ENCODE peak calls at places on chromosomes 11 and 22, in four cellular contexts. V, B, A and O are unnamed samples.

GRCh38 chr11:17790453-17790852 is 55.9 kb downstream of the KCNC1 start:
- DNase-seq in V (no peak), A (no peak), B (no peak), O (no peak)

GRCh38 chr22:37225481-37225880 is 13.2 kb upstream of the SSTR3 start:
- DNase-seq in B (no peak), V (no peak), A (no peak), O (no peak)

GRCh38 chr22:29301716-29302401 is 4.6 kb upstream of the GAS2L1 start:
- DNase-seq in B (no peak), A (peak; percentile 17), V (no peak), O (no peak)

GRCh38 chr11:120523196-120523595 is 11.6 kb downstream of the GRIK4 start:
- DNase-seq in B (no peak), V (no peak), A (no peak), O (no peak)

GRCh38 chr11:10866893-10867331 is 9.1 kb upstream of the ZBED5 start:
- DNase-seq in B (no peak), V (no peak), A (peak; percentile 4), O (no peak)

GRCh38 chr11:69650081-69650831 is 9.3 kb downstream of the CCND1 start:
- DNase-seq in V (no peak), A (peak; percentile 69), B (no peak), O (no peak)

GRCh38 chr11:24585192-24585591 is 88.3 kb downstream of the LUZP2 start:
- DNase-seq in A (no peak), V (no peak), B (no peak), O (no peak)

GRCh38 chr11:65786008-65786785 is 666 bp upstream of the OVOL1 start:
- DNase-seq in A (peak; percentile 57), B (no peak), V (no peak), O (no peak)

GRCh38 chr22:48247829-48248228 is 1485.4 kb downstream of the TBC1D22A start:
- DNase-seq in V (no peak), B (no peak), A (no peak), O (no peak)

GRCh38 chr11:69356703-69357457 is 62.9 kb downstream of the MYEOV start:
- DNase-seq in B (no peak), A (no peak), V (no peak), O (no peak)

GRCh38 chr22:48702573-48703264 is 1125.0 kb downstream of the BRD1 start:
- DNase-seq in A (no peak), V (no peak), B (no peak), O (no peak)

GRCh38 chr11:10902301-10902700 is 44.4 kb upstream of the ZBED5 start:
- DNase-seq in A (no peak), V (no peak), B (no peak), O (no peak)

GRCh38 chr11:78657441-78657840 is 82.8 kb upstream of the NARS2 start:
- DNase-seq in V (no peak), A (no peak), B (no peak), O (no peak)

GRCh38 chr11:27509953-27510352 is 3.4 kb upstream of the LIN7C start:
- DNase-seq in B (no peak), V (no peak), A (no peak), O (no peak)

GRCh38 chr11:46277623-46278386 is at the start of gene CREB3L1:
- DNase-seq in B (no peak), V (peak; percentile 82), A (peak; percentile 79), O (no peak)

GRCh38 chr11:125448136-125448535 is 47.9 kb downstream of the FEZ1 start:
- DNase-seq in B (no peak), A (no peak), V (no peak), O (no peak)

GRCh38 chr11:73192272-73192671 is 25.8 kb upstream of the P2RY2 start:
- DNase-seq in B (no peak), V (no peak), A (no peak), O (no peak)

GRCh38 chr11:14644396-14645246 is 1.0 kb downstream of the PDE3B start:
- DNase-seq in A (peak; percentile 73), B (no peak), V (no peak), O (no peak)

DNA sequence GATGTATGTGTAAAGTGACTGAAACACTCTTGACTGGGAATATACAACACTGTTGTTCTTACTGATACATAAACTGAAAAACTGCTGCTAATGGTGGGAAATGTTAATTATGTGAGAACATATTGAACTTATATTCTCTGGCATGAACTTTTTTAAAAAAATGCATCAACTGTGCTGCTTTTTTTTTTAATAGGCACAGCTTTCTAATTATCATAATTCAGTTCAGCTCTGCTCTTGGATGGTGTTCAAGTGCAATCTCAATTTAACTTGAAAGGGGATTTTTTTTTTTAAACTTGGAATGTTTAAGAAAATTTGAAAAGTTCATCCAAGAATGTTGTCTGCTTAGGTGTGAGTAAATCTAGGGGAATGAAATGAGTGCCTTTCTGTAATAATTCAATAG is 5.2 kb downstream of the TEAD1 start:
- DNase-seq in V (no peak), B (no peak), A (no peak), O (no peak)
- TF ChIP-seq NRF1 in V (no peak), B (no peak), A (no peak), O (no peak)

GRCh38 chr11:19557720-19558140 is 154.9 kb upstream of the NAV2 start:
- DNase-seq in V (peak; percentile 76), A (peak; percentile 67), B (peak; percentile 84), O (no peak)
- TF ChIP-seq NRF1 in V (no peak), A (no peak), B (no peak), O (no peak)

DNA sequence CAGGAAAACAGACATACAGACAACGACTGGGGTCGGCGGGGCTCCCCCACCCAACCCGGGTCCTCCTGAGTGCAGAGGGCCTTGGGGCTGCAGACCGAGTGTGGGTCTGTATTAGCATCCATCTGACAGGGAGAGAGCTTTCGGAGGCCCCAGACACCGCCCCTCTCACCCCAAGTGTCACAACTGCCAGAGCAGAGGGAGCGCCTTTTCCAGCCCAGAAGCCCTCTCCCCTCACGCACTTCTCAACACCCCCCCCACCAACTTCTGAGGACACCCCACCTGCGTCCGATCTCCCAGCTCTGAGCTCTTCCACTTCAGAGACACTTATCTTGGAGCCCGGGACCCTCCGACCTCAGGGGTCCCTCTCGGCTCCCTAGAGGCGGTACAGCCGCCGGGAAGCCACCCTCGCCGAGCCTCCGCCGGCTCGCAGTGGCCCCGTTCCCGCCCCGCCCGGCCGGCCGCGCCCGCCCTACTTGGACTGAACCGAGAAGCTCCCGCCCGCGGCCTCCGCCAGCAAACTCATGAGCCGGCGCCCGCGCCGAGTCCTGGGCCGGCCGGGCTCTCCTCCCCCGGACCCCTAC is 380 bp downstream of the RHOG start:
- DNase-seq in A (peak; percentile 60), B (no peak), V (no peak), O (no peak)
- TF ChIP-seq NRF1 in A (no peak), B (no peak), V (no peak), O (no peak)

GRCh38 chr11:33704240-33705002 is 3.8 kb upstream of the C11orf91 start:
- DNase-seq in A (no peak), V (peak; percentile 36), B (no peak), O (no peak)
- TF ChIP-seq NRF1 in A (no peak), V (no peak), B (no peak), O (no peak)

GRCh38 chr11:123386746-123387510 is 43.1 kb upstream of the GRAMD1B start:
- DNase-seq in V (no peak), B (no peak), A (no peak), O (no peak)
- TF ChIP-seq NRF1 in V (no peak), B (no peak), A (no peak), O (no peak)

DNA sequence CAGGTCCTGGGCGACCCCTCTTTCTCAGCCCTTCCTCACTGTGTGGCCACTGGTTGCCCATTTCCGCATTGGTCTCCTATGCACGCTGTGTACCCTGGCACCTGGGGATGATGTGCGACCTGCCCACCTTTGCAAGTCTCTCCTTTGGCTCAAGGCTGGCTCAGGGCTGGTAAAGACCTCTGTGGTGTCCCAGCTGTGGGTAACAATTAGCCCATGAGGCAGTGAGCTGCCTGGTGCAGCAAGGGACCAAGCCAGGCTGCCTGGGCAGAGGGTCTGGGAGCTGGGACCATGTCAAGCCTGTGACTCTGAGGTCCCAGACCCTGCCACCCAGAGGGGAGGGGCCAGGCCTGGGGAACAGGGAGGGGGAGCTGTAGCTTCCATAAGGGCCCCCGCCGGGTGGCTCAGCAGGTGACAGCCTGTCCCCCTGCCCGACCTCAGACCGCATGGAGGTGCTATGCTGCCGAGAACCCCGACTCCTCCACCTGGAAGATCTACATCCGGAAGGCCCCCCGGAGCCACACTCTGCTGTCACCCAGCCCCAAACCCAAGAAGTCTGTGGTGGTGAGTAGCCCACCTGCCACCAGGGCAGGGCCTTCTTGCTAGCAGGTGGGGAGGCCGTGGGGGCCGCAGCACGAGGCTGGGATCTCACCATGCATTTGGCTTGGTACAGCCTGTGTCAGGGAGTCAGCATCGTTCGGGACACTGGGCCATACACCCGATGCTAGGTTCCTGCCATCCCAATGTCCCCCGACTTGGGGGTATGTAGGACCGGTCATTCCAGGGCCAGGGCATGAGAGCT is 112.5 kb downstream of the KCNQ1OT1 start:
- DNase-seq in V (no peak), B (no peak), A (peak; percentile 14), O (no peak)
- TF ChIP-seq NRF1 in V (no peak), B (no peak), A (no peak), O (no peak)

DNA sequence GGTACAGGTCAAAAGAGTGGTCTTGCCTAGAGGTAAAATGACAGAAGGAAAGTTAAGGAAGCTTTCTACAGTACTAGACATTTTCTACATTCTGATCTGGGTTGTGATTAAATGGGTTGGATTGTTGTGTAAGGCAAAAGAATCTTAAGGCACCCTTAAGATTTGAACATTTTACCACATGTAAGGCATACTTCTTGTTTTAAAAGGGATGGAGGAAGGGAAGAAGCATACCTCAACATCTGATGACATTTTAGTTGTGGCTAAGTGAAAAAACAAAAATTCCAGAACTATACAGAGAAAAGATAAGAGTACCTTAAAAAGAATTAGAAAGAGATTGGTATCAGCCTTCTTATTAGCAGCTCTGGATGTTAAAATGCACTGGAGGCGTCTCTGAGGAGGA is 356.0 kb upstream of the CADM1 start:
- DNase-seq in V (no peak), A (no peak), B (no peak), O (no peak)
- TF ChIP-seq NRF1 in V (no peak), A (no peak), B (no peak), O (no peak)